ENCODE peak calls at places on chromosome 14, in eight cellular contexts. L, J, U, A, G, C, Z and Y are unnamed samples.

GRCh38 chr14:104431929-104432541 is 147.5 kb upstream of the C14orf180 start:
- DNase-seq in A (no peak), L (no peak), C (no peak), U (no peak), Z (no peak), G (no peak), J (no peak), Y (no peak)

GRCh38 chr14:51394804-51395203 is 154.8 kb downstream of the TMX1 start:
- DNase-seq in G (no peak), C (no peak), L (no peak), A (no peak), Z (no peak), J (no peak), U (no peak), Y (no peak)

GRCh38 chr14:54933006-54933405 is 30.4 kb upstream of the GCH1 start:
- DNase-seq in U (no peak), Z (no peak), C (no peak), A (no peak), L (no peak), G (no peak), J (no peak), Y (no peak)

GRCh38 chr14:55340482-55340881 is 69.3 kb downstream of the FBXO34 start:
- DNase-seq in Z (no peak), G (no peak), L (no peak), J (no peak), C (no peak), A (no peak), U (no peak), Y (no peak)

GRCh38 chr14:31992051-31992450 is 85.1 kb upstream of the ARHGAP5 start:
- DNase-seq in A (no peak), G (no peak), L (no peak), C (peak), U (peak), J (no peak), Z (no peak), Y (no peak)

GRCh38 chr14:32934891-32935633 is 3.6 kb upstream of the NPAS3 start:
- DNase-seq in Z (no peak), U (no peak), G (no peak), C (no peak), A (no peak), J (no peak), L (peak), Y (no peak)

GRCh38 chr14:90140956-90141316 is 79.1 kb downstream of the KCNK13 start:
- DNase-seq in U (no peak), G (no peak), J (no peak), A (no peak), Z (no peak), C (no peak), L (no peak), Y (no peak)

GRCh38 chr14:99415496-99416281 is 65.0 kb downstream of the SETD3 start:
- DNase-seq in A (no peak), L (peak), C (peak), J (peak), G (peak), U (peak), Z (peak), Y (peak)

GRCh38 chr14:55574988-55575387 is 5.0 kb upstream of the KTN1 start:
- DNase-seq in L (no peak), G (no peak), U (no peak), J (no peak), A (no peak), C (no peak), Z (no peak), Y (no peak)

GRCh38 chr14:49687942-49688700 is at the start of gene POLE2:
- DNase-seq in Z (peak), L (peak), C (peak), G (peak), A (peak), J (peak), U (peak), Y (peak)

GRCh38 chr14:31877333-31877798 is 199.7 kb upstream of the ARHGAP5 start:
- DNase-seq in U (peak), L (no peak), J (no peak), Z (no peak), G (no peak), A (no peak), C (no peak), Y (no peak)

GRCh38 chr14:98171654-98172053 is 1100.3 kb downstream of the BCL11B start:
- DNase-seq in C (no peak), L (no peak), Z (no peak), J (no peak), A (no peak), G (no peak), U (no peak), Y (no peak)

GRCh38 chr14:105132921-105133320 is 35.7 kb downstream of the JAG2 start:
- DNase-seq in L (no peak), G (no peak), Z (no peak), U (no peak), J (no peak), A (no peak), C (no peak), Y (no peak)

GRCh38 chr14:51581017-51581881 is 70.5 kb upstream of the FRMD6 start:
- DNase-seq in Z (no peak), U (no peak), A (no peak), L (no peak), J (no peak), G (no peak), C (peak), Y (no peak)

GRCh38 chr14:49196327-49196726 is 389.9 kb downstream of the RPS29 start:
- DNase-seq in U (no peak), Z (no peak), L (no peak), C (no peak), A (no peak), G (no peak), J (no peak), Y (no peak)

GRCh38 chr14:29222671-29223268 is 456.2 kb downstream of the FOXG1 start:
- DNase-seq in G (no peak), A (no peak), Z (no peak), L (peak), J (peak), U (peak), C (peak), Y (no peak)

GRCh38 chr14:53517276-53517960 is 364.3 kb upstream of the DDHD1 start:
- DNase-seq in L (no peak), G (no peak), A (no peak), J (no peak), Z (no peak), C (no peak), U (no peak), Y (no peak)

GRCh38 chr14:96268426-96269358 is 12.7 kb downstream of the BDKRB1 start:
- DNase-seq in U (peak), A (no peak), Z (no peak), C (peak), L (no peak), J (no peak), G (no peak), Y (no peak)

GRCh38 chr14:101492716-101493115 is 68.6 kb upstream of the DIO3 start:
- DNase-seq in C (no peak), U (no peak), L (no peak), Z (no peak), A (no peak), G (no peak), J (no peak), Y (no peak)

GRCh38 chr14:50726372-50727107 is 58.4 kb upstream of the SAV1 start:
- DNase-seq in U (peak), G (no peak), C (peak), L (no peak), Z (no peak), J (no peak), A (no peak), Y (no peak)

GRCh38 chr14:75427482-75428229 is at the start of gene JDP2:
- DNase-seq in Z (peak), A (no peak), L (peak), U (peak), J (peak), G (peak), C (peak), Y (peak)

GRCh38 chr14:75515631-75515999 is 6.7 kb upstream of the BATF start:
- DNase-seq in C (no peak), G (no peak), L (no peak), A (no peak), J (no peak), Z (peak), U (peak), Y (no peak)

GRCh38 chr14:99393059-99393655 is 87.5 kb downstream of the SETD3 start:
- DNase-seq in U (no peak), L (peak), J (no peak), A (no peak), Z (no peak), C (no peak), G (peak), Y (no peak)

GRCh38 chr14:44531648-44532047 is 24.6 kb upstream of the FSCB start:
- DNase-seq in U (no peak), L (no peak), G (no peak), Z (no peak), J (no peak), A (no peak), C (no peak), Y (no peak)

GRCh38 chr14:65949711-65950516 is 536.3 kb upstream of the CCDC196 start:
- DNase-seq in A (no peak), G (no peak), J (no peak), Z (no peak), L (no peak), U (peak), C (no peak), Y (no peak)

GRCh38 chr14:22471545-22472121 is 117.4 kb downstream of the DAD1 start:
- DNase-seq in J (no peak), U (peak), C (peak), Z (no peak), G (no peak), L (peak), A (no peak), Y (no peak)

GRCh38 chr14:104393199-104393897 is 186.2 kb upstream of the C14orf180 start:
- DNase-seq in U (no peak), L (no peak), C (no peak), Z (no peak), J (no peak), A (no peak), G (no peak), Y (no peak)

GRCh38 chr14:91367173-91368171 is 50.1 kb downstream of the CCDC88C start:
- DNase-seq in C (no peak), Z (peak), G (peak), L (no peak), U (peak), A (no peak), J (no peak), Y (peak)

GRCh38 chr14:71758198-71758955 is 173.9 kb upstream of the RGS6 start:
- DNase-seq in A (no peak), L (no peak), G (no peak), J (no peak), Z (no peak), C (no peak), U (no peak), Y (peak)

GRCh38 chr14:66009104-66009503 is 477.1 kb upstream of the CCDC196 start:
- DNase-seq in L (no peak), J (no peak), C (peak), A (no peak), G (no peak), Z (no peak), U (peak), Y (no peak)

GRCh38 chr14:24941719-24942118 is 108.2 kb downstream of the STXBP6 start:
- DNase-seq in Z (no peak), C (no peak), L (no peak), J (peak), A (no peak), U (no peak), G (no peak), Y (no peak)

GRCh38 chr14:24259282-24260025 is 3.5 kb downstream of the TGM1 start:
- DNase-seq in C (no peak), L (no peak), A (no peak), G (no peak), U (no peak), Z (no peak), J (no peak), Y (no peak)

GRCh38 chr14:61186793-61187641 is 94.1 kb downstream of the TMEM30B start:
- DNase-seq in L (peak), U (no peak), Z (no peak), G (no peak), C (peak), J (no peak), A (no peak), Y (no peak)